ENCODE peak calls at places on chromosome 17, in nine cellular contexts. M is fibroblast of lung; Q is MM.1S; B is activated T-helper 9 cell treated with anti-CD3 and anti-CD28 coated beads, Interleukin-2, amount 50 U/mL, for 16 hours; U is iris pigment epithelial cell; Y is RPMI7951; F is ACHN; A is CD4-positive, CD25-positive, alpha-beta regulatory T cell; H is GF-D8. G is an unnamed sample.

GRCh38 chr17:556431-556995 is 158.1 kb downstream of the VPS53 start:
- DNase-seq in Y (no peak), Q (no peak), F (no peak), B (no peak), M (peak; percentile 19), H (no peak), A (no peak), U (peak; percentile 50), G (peak; percentile 14)

GRCh38 chr17:79191270-79191934 is 116.8 kb downstream of the ENGASE start:
- DNase-seq in Y (no peak), F (no peak), U (no peak), H (no peak), M (no peak), B (no peak), A (no peak), Q (no peak), G (no peak)

GRCh38 chr17:46976626-46977270 is 2.3 kb downstream of the RPRML start:
- DNase-seq in M (no peak), Y (no peak), A (no peak), H (no peak), B (no peak), F (no peak), Q (no peak), U (no peak), G (no peak)

GRCh38 chr17:27609606-27610303 is 21.2 kb upstream of the LGALS9 start:
- DNase-seq in Q (no peak), B (no peak), Y (peak; percentile 32), F (peak; percentile 58), M (no peak), H (no peak), A (peak; percentile 63), U (peak; percentile 50), G (peak; percentile 48)

GRCh38 chr17:7261377-7262191 is 694 bp downstream of the CLDN7 start:
- DNase-seq in B (no peak), Y (no peak), F (no peak), A (peak; percentile 52), M (no peak), H (no peak), Q (no peak), U (no peak), G (no peak)

GRCh38 chr17:72529386-72529785 is 408.6 kb downstream of the SOX9 start:
- DNase-seq in M (peak; percentile 43), A (no peak), H (no peak), B (no peak), F (no peak), Q (peak; percentile 28), Y (no peak), U (no peak), G (no peak)

GRCh38 chr17:66302761-66303626 is 581 bp downstream of the PRKCA start:
- DNase-seq in U (no peak), M (peak; percentile 63), A (peak; percentile 53), Y (peak; percentile 70), H (no peak), F (peak; percentile 67), Q (peak; percentile 50), B (peak; percentile 31), G (peak; percentile 41)

GRCh38 chr17:50815400-50815799 is 20.0 kb upstream of the WFIKKN2 start:
- DNase-seq in Y (no peak), U (no peak), Q (no peak), B (no peak), H (no peak), A (no peak), M (no peak), F (no peak), G (no peak)

GRCh38 chr17:78658281-78658785 is 81.1 kb upstream of the DNAH17 start:
- DNase-seq in F (no peak), H (no peak), U (no peak), B (no peak), Y (no peak), A (no peak), Q (no peak), M (peak; percentile 64), G (peak; percentile 37)

GRCh38 chr17:80800775-80801391 is 190.8 kb upstream of the CHMP6 start:
- DNase-seq in B (no peak), Q (no peak), Y (no peak), A (no peak), H (no peak), M (peak; percentile 14), F (no peak), U (no peak), G (no peak)